ENCODE peak calls at places on chromosome 19, in five cellular contexts. U, K, L, Z and P are unnamed samples.

GRCh38 chr19:35991731-35992450 is 3.1 kb upstream of the SDHAF1 start:
- DNase-seq in K (no peak), U (no peak), L (no peak), Z (no peak), P (no peak)

GRCh38 chr19:51320258-51320657 is 8.8 kb downstream of the IGLON5 start:
- DNase-seq in L (no peak), U (no peak), K (no peak), Z (no peak), P (peak; percentile 87)

GRCh38 chr19:36488118-36488815 is 1.1 kb downstream of the ZNF566 start:
- DNase-seq in U (no peak), L (no peak), K (no peak), Z (no peak), P (no peak)

GRCh38 chr19:51172223-51172622 is 30.1 kb downstream of the SIGLEC7 start:
- DNase-seq in K (no peak), Z (no peak), L (no peak), U (no peak), P (no peak)

GRCh38 chr19:55640043-55640576 is 692 bp upstream of the ZNF580 start:
- DNase-seq in U (no peak), K (peak; percentile 70), Z (no peak), L (no peak), P (peak; percentile 83)

GRCh38 chr19:5953680-5954213 is 24.2 kb downstream of the RANBP3 start:
- DNase-seq in K (peak; percentile 60), U (no peak), L (no peak), Z (no peak), P (no peak)

GRCh38 chr19:43700368-43701015 is 15.4 kb upstream of the IRGC start:
- DNase-seq in K (no peak), U (no peak), L (no peak), Z (no peak), P (no peak)

GRCh38 chr19:15433519-15434069 is 14.8 kb upstream of the AKAP8L start:
- DNase-seq in L (no peak), U (no peak), Z (no peak), K (no peak), P (no peak)

GRCh38 chr19:17560205-17560595 is 4.8 kb downstream of the COLGALT1 start:
- DNase-seq in U (no peak), Z (no peak), L (no peak), K (no peak), P (no peak)

GRCh38 chr19:46878613-46879375 is 18.0 kb downstream of the ARHGAP35 start:
- DNase-seq in K (no peak), Z (no peak), L (no peak), U (no peak), P (no peak)

GRCh38 chr19:46111376-46111775 is 13.1 kb downstream of the IGFL3 start:
- DNase-seq in Z (no peak), K (no peak), L (no peak), U (no peak), P (no peak)

GRCh38 chr19:4754248-4754647 is 30.6 kb upstream of the DPP9 start:
- DNase-seq in K (no peak), L (no peak), U (no peak), Z (no peak), P (no peak)

GRCh38 chr19:1158885-1159448 is 15.1 kb downstream of the SBNO2 start:
- DNase-seq in U (no peak), K (no peak), L (no peak), Z (no peak), P (no peak)

GRCh38 chr19:55535579-55536350 is 1.2 kb downstream of the SBK2 start:
- DNase-seq in U (no peak), Z (no peak), K (no peak), L (no peak), P (no peak)

GRCh38 chr19:33207040-33207620 is 13.0 kb downstream of the LRP3 start:
- DNase-seq in U (no peak), K (no peak), L (no peak), Z (no peak), P (peak; percentile 40)

GRCh38 chr19:42606660-42607351 is 12.1 kb upstream of the CEACAM8 start:
- DNase-seq in L (no peak), Z (peak; percentile 19), U (peak; percentile 37), K (peak; percentile 76), P (peak; percentile 76)

DNA sequence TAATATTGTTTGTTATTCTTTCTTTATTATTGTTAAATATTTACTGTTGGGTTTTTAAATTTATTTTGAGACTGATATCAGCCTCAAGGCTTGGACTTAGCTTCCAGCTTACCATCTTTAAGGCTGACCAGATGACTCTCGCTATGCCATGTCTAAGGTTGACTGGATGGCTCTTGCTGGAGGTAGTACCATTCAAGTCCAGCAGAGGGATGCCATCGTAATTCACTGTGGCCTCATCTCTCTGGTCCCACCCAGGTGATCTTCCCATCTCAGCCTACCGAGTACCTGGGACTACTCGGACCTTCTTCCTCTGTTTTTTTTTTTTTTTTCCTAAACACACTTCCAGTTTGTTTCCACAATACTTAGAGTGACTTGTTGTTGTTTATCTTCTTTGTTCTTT is 41.7 kb upstream of the ZNF91 start:
- DNase-seq in L (no peak), Z (no peak), K (peak; percentile 11), U (no peak), P (no peak)
- TF ChIP-seq ZBTB33 in L (no peak), Z (no peak), K (no peak), U (no peak), P (no peak)

DNA sequence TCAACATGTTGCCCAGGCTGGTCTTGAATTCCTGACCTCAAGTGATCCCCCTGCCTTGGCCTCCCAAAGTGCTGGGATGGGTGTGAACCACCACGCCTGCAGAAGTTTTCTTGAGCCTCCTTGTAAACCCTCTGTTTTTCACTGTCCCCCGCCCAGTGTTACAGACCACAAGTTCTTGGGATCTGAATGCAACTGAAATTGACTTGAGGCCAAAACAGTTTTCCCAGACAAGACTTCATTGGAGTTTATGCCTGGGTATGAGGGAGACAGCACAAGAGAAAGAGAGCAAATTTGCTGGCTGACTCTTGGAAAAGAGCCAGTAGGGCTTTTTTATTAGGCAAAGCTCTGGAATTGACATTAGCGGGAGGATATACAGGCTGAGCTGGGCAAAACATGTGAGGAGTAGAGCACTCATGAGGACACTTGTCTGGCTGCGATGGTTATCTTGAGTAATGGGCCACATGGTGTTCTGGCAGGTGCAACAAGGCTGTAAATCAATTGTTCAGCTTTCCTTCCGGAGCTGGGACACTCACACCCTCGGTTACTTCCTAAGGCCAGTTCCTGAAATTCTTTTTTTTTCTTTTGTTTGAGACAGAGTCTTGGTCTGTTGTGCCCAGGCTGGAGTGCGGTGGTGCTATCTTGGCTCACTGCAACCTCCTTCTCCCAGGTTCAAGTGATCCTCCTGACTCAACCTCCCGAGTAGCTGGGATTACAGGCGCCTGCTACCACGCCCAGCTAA is 12.7 kb upstream of the HNRNPL start:
- DNase-seq in Z (no peak), K (no peak), U (no peak), L (no peak), P (peak; percentile 81)
- TF ChIP-seq ZBTB33 in Z (no peak), K (no peak), U (no peak), L (no peak), P (no peak)

GRCh38 chr19:57708641-57709354 is at the start of gene ZNF154:
- DNase-seq in K (no peak), U (no peak), Z (no peak), L (no peak), P (no peak)
- TF ChIP-seq ZBTB33 in K (no peak), U (no peak), Z (no peak), L (no peak), P (no peak)

GRCh38 chr19:44924243-44924725 is 9.9 kb downstream of the APOC1 start:
- DNase-seq in U (no peak), Z (peak; percentile 97), K (no peak), L (no peak), P (no peak)
- TF ChIP-seq ZBTB33 in U (no peak), Z (peak; percentile 89), K (no peak), L (no peak), P (no peak)